ENCODE peak calls at places on chromosomes 13 and 19, in eight cellular contexts. N is upper lobe of right lung, Q is PC-3, K is AG04450, D is adrenal gland, H is psoas muscle, G is thoracic aorta, E is heart left ventricle. A is an unnamed sample. For H3K9me3, the result is how much of the 10 kb centered on the place peaks cover.

GRCh38 chr13:113882716-113883115 is 18.8 kb upstream of the GAS6 start:
- DNase-seq in N (no peak), Q (no peak), K (no peak), D (no peak), H (no peak), G (no peak), E (no peak), A (no peak)

GRCh38 chr13:73767191-73767741 is 366.9 kb downstream of the KLF12 start:
- DNase-seq in N (no peak), Q (no peak), K (no peak), D (no peak), H (no peak), G (no peak), E (no peak), A (no peak)

GRCh38 chr19:51726049-51726448 is 2.3 kb upstream of the HAS1 start:
- DNase-seq in N (no peak), Q (no peak), K (no peak), D (peak), H (peak), G (no peak), E (peak), A (no peak)

GRCh38 chr13:34070006-34070405 is 252.1 kb downstream of the RFC3 start:
- DNase-seq in N (no peak), Q (peak), K (no peak), D (no peak), H (no peak), G (no peak), E (no peak), A (no peak)

GRCh38 chr13:30850867-30851211 is 55.2 kb upstream of the MEDAG start:
- DNase-seq in N (no peak), Q (no peak), K (no peak), D (no peak), H (no peak), G (no peak), E (no peak), A (no peak)

GRCh38 chr13:102682727-102683126 is 12.1 kb downstream of the METTL21C start:
- DNase-seq in N (no peak), Q (no peak), K (no peak), D (no peak), H (no peak), G (no peak), E (no peak), A (no peak)

GRCh38 chr13:111049791-111050538 is 65.1 kb upstream of the ARHGEF7 start:
- DNase-seq in N (no peak), Q (peak), K (no peak), D (peak), H (no peak), G (no peak), E (peak), A (peak)

GRCh38 chr13:106507560-106508274 is 27.7 kb downstream of the EFNB2 start:
- DNase-seq in N (no peak), Q (peak), K (peak), D (no peak), H (no peak), G (no peak), E (no peak), A (no peak)

GRCh38 chr13:32309812-32310706 is 5.1 kb downstream of the ZAR1L start:
- DNase-seq in N (no peak), Q (peak), K (peak), D (no peak), H (no peak), G (no peak), E (no peak), A (no peak)

GRCh38 chr19:45717131-45717982 is 13.3 kb downstream of the FBXO46 start:
- DNase-seq in N (peak), Q (peak), K (peak), D (peak), H (peak), G (peak), E (peak), A (peak)

GRCh38 chr13:23980160-23980551 is 82.9 kb upstream of the C1QTNF9B start:
- DNase-seq in N (peak), Q (peak), K (peak), D (peak), H (peak), G (peak), E (peak), A (peak)
- H3K27ac ChIP-seq in N (peak), Q (no peak), K (peak), D (no peak), H (no peak), G (no peak), E (peak), A (peak)

DNA sequence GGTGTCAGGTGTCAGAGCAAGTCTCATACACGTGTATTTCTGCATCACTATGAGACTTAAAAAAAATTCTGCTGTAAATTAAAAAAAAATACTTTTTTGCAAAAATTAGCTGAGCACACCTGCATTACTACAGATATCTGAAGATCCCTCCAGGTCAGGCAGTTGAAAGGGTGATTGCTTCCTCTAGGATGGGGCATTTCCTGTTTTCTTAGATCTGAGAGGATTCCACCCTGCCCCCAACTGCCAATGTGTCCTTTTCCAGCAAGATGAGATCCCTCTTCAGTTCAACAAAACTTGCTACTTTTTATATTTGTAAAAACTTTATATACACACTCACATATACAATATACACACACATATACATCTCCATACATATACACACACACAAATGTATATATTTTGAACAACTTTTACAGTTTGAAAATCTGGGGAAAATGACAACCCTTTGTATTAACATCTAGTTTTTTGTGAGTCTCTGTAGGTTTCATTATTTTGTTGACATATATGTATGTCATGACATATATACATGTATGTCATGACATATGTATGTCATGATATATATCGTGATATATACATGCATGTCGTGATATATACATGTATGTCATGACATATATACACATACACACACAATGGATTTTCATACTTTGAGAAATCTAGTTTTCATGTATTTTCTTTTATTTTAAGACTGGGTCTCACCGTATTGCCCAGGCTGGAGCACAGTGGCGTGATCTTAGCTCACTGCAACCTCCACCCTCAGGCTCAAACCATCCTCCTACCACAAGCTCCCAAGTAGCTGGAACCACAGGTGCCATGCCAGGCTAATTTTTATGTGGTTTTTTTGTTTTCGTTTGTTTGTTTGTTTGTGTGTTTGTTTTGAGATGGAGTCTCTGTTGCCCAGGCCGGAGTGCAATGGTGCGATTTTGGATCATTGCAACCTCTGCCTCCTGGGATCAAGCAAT is 17.8 kb downstream of the ZNF813 start:
- DNase-seq in N (no peak), Q (no peak), K (no peak), D (no peak), H (no peak), G (no peak), E (no peak), A (no peak)
- H3K9me3 ChIP-seq in N (under half), Q (under half), K (under half), D (under half), H (under half), G (half or more), E (under half), A (under half)

GRCh38 chr19:4122480-4122879 is 1.4 kb downstream of the MAP2K2 start:
- DNase-seq in N (no peak), Q (no peak), K (no peak), D (no peak), H (no peak), G (no peak), E (no peak), A (no peak)
- TF ChIP-seq CTCF in N (no peak), Q (no peak), K (no peak), D (no peak), H (no peak), G (no peak), E (no peak), A (no peak)

GRCh38 chr19:47013041-47013517 is 6.6 kb upstream of the NPAS1 start:
- DNase-seq in N (peak), Q (peak), K (peak), D (peak), H (peak), G (no peak), E (peak), A (peak)
- H3K27ac ChIP-seq in N (no peak), Q (no peak), K (peak), D (no peak), H (no peak), G (no peak), E (no peak), A (no peak)

DNA sequence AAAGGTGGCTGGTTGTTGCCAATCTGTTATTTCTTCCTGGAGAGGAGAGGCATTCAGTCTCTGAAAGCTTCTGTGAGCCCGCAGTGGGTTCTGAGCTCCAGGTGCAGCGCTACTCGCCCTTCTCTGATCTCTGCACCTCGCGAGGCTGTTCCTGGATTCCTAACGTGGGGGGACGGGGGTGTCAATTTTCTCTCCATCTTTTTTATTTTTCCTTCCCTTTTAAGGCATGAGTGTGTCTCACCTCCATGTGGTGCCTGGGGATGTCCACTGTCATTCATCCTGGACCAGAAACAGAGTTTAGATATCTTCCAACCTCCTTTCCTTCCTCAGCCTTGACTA is 626 bp downstream of the ZNF233 start:
- DNase-seq in N (no peak), Q (no peak), K (no peak), D (no peak), H (no peak), G (no peak), E (no peak), A (no peak)
- H3K9me3 ChIP-seq in N (half or more), Q (under half), K (under half), D (under half), H (half or more), G (half or more), E (under half), A (half or more)

DNA sequence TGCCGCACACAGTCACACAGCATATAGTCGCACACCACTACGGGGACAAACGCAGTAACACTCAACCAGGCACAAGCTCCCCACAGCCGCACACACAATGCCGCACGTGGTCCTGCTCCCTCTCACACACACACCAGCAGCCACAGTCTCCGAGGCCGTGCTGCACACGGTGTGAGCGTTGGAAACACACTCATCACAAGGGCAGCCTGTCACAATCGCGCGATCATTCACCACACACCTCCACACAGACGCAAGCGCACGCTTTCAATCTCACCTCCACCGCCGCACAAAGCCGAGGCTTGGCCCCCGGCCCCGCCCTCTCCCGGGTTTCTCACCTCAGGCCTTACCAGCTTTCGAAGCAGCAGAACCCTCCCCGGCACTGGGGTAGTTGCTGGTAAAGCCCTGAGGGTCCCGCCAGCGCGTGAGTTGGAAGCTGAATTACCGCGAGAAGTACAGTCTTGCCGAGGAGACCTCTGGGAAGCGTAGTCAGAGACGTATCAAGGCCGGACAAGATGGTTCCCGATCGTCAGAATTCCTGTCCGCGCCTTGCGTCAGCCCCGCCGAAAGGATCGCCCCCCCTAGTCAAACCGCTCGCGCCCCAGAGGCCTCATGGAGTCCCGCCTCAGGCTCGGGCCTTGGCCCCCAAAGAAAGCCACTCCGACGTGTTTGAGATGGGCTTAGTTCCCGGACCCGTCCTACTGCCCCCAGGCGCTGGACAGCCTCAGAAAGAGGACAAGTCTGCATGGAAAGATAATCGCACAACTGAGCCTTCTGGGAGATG is at the start of gene ZNF566:
- DNase-seq in N (peak), Q (peak), K (peak), D (peak), H (peak), G (peak), E (peak), A (peak)
- TF ChIP-seq CTCF in N (peak), Q (no peak), K (peak), D (no peak), H (no peak), G (no peak), E (peak), A (no peak)